ENCODE peak calls at places on chromosomes 6 and 20, in seven cellular contexts. H is body of pancreas; B is CD4-positive, alpha-beta T cell; T is DND-41; V is Calu3; L is heart left ventricle; Y is fibroblast of mammary gland. K is an unnamed sample.

GRCh38 chr20:44336086-44336485 is 757 bp upstream of the R3HDML start:
- DNase-seq in Y (no peak), H (no peak), V (no peak), L (no peak), T (no peak), B (no peak), K (no peak)

GRCh38 chr6:156618600-156619205 is 158.5 kb upstream of the ARID1B start:
- DNase-seq in Y (no peak), V (no peak), T (no peak), H (no peak), L (no peak), B (no peak), K (no peak)

GRCh38 chr6:138372711-138373463 is 4.8 kb upstream of the SMIM28 start:
- DNase-seq in T (no peak), Y (peak), L (no peak), B (no peak), H (no peak), V (no peak), K (no peak)

GRCh38 chr6:29959492-29959891 is 17.2 kb downstream of the HLA-A start:
- DNase-seq in V (no peak), T (no peak), L (no peak), Y (no peak), B (no peak), H (no peak), K (no peak)

GRCh38 chr20:4720121-4720976 is 1.4 kb upstream of the PRND start:
- DNase-seq in L (peak), B (peak), H (peak), Y (peak), T (peak), V (peak), K (peak)

GRCh38 chr6:14371530-14371929 is 254.0 kb downstream of the CD83 start:
- DNase-seq in B (no peak), H (no peak), L (no peak), V (no peak), T (no peak), Y (no peak), K (no peak)

GRCh38 chr6:4388675-4389074 is 253.3 kb upstream of the ECI2 start:
- DNase-seq in Y (no peak), B (no peak), V (no peak), H (no peak), L (no peak), T (no peak), K (no peak)

GRCh38 chr6:7914991-7915789 is 4.6 kb upstream of the TXNDC5 start:
- DNase-seq in H (peak), B (no peak), L (peak), T (no peak), V (no peak), Y (peak), K (no peak)

GRCh38 chr20:57106030-57106682 is 160.3 kb downstream of the BMP7 start:
- DNase-seq in B (no peak), H (no peak), L (no peak), V (no peak), T (no peak), Y (no peak), K (no peak)

GRCh38 chr6:143027058-143027457 is 33.6 kb upstream of the AIG1 start:
- DNase-seq in B (peak), T (peak), V (peak), L (peak), H (peak), Y (peak), K (peak)

GRCh38 chr6:130163261-130163660 is 59.5 kb downstream of the SAMD3 start:
- DNase-seq in L (no peak), T (no peak), H (no peak), V (no peak), Y (no peak), B (no peak), K (no peak)

GRCh38 chr6:12967686-12968085 is 251.1 kb downstream of the PHACTR1 start:
- DNase-seq in B (no peak), Y (peak), L (no peak), V (no peak), T (no peak), H (no peak), K (no peak)

GRCh38 chr6:11094411-11094851 is 797 bp downstream of the SMIM13 start:
- DNase-seq in Y (peak), B (peak), H (peak), T (peak), L (peak), V (peak), K (peak)

GRCh38 chr6:79040083-79040482 is 38.0 kb downstream of the PHIP start:
- DNase-seq in H (no peak), T (no peak), B (no peak), L (no peak), Y (peak), V (no peak), K (peak)

GRCh38 chr6:168999392-168999791 is 254.3 kb downstream of the THBS2 start:
- DNase-seq in L (no peak), B (no peak), H (no peak), Y (no peak), V (peak), T (no peak), K (no peak)

GRCh38 chr6:105164418-105164817 is 15.4 kb downstream of the POPDC3 start:
- DNase-seq in T (no peak), V (no peak), H (no peak), B (no peak), Y (peak), L (peak), K (no peak)

GRCh38 chr20:9280654-9281053 is 211.8 kb downstream of the PLCB4 start:
- DNase-seq in H (no peak), B (no peak), V (no peak), L (no peak), T (no peak), Y (peak), K (no peak)

GRCh38 chr20:47356526-47357295 is at the start of gene ZMYND8:
- DNase-seq in L (peak), B (peak), Y (peak), H (peak), T (peak), V (peak), K (peak)

GRCh38 chr20:19453781-19454310 is 241.4 kb downstream of the SLC24A3 start:
- DNase-seq in T (no peak), V (no peak), Y (no peak), B (no peak), L (no peak), H (no peak), K (no peak)

GRCh38 chr6:133871131-133871530 is 17.8 kb upstream of the TCF21 start:
- DNase-seq in B (no peak), T (no peak), V (no peak), H (no peak), Y (no peak), L (no peak), K (no peak)

GRCh38 chr20:11794525-11794924 is 123.2 kb upstream of the BTBD3 start:
- DNase-seq in Y (no peak), V (no peak), H (no peak), T (no peak), B (no peak), L (no peak), K (no peak)

GRCh38 chr6:78513856-78514255 is 353.5 kb upstream of the IRAK1BP1 start:
- DNase-seq in T (no peak), V (no peak), Y (no peak), B (no peak), L (no peak), H (no peak), K (no peak)

GRCh38 chr20:38184098-38184497 is 19.0 kb upstream of the TGM2 start:
- DNase-seq in L (no peak), H (no peak), B (no peak), V (no peak), Y (no peak), T (no peak), K (no peak)

GRCh38 chr20:15594296-15594695 is 979.0 kb downstream of the KIF16B start:
- DNase-seq in V (peak), B (no peak), T (no peak), Y (no peak), H (peak), L (no peak), K (no peak)

GRCh38 chr6:82843291-82843885 is 222.3 kb downstream of the UBE3D start:
- DNase-seq in Y (no peak), H (no peak), B (no peak), T (no peak), V (no peak), L (no peak), K (no peak)

GRCh38 chr20:41524980-41525613 is 93.1 kb downstream of the CHD6 start:
- DNase-seq in V (peak), Y (peak), L (peak), T (no peak), B (no peak), H (peak), K (no peak)

GRCh38 chr20:9359561-9360308 is 154.7 kb upstream of the LAMP5 start:
- DNase-seq in T (peak), Y (peak), H (peak), B (no peak), L (peak), V (peak), K (peak)

GRCh38 chr6:70864404-70864803 is 92.5 kb downstream of the B3GAT2 start:
- DNase-seq in V (no peak), H (no peak), L (no peak), B (no peak), Y (no peak), T (no peak), K (no peak)

GRCh38 chr20:40686434-40686882 is 2.6 kb downstream of the MAFB start:
- DNase-seq in V (no peak), T (no peak), Y (no peak), H (peak), L (no peak), B (no peak), K (no peak)

GRCh38 chr6:163837681-163838431 is 423.3 kb downstream of the QKI start:
- DNase-seq in H (no peak), T (no peak), L (peak), B (no peak), Y (no peak), V (no peak), K (no peak)

GRCh38 chr20:40690836-40691565 is 2.0 kb upstream of the MAFB start:
- DNase-seq in Y (no peak), B (no peak), V (no peak), T (no peak), L (no peak), H (no peak), K (no peak)

GRCh38 chr6:28165566-28165965 is 23.9 kb downstream of the ZKSCAN8 start:
- DNase-seq in Y (no peak), T (no peak), B (no peak), H (no peak), L (no peak), V (no peak), K (no peak)

GRCh38 chr20:42074944-42075343 is 456.8 kb upstream of the CHD6 start:
- DNase-seq in Y (no peak), V (no peak), B (no peak), H (no peak), T (no peak), L (no peak), K (no peak)

GRCh38 chr20:33175123-33175522 is 7.2 kb downstream of the BPIFA2 start:
- DNase-seq in Y (no peak), B (no peak), L (no peak), V (no peak), T (no peak), H (no peak), K (no peak)

GRCh38 chr6:52063584-52064400 is 23.6 kb downstream of the PKHD1 start:
- DNase-seq in V (peak), B (peak), H (peak), Y (peak), L (no peak), T (peak), K (peak)

GRCh38 chr20:44070139-44070900 is 116.7 kb downstream of the JPH2 start:
- DNase-seq in H (no peak), V (no peak), T (peak), L (no peak), B (peak), Y (no peak), K (peak)

GRCh38 chr20:61924858-61925554 is 140.7 kb downstream of the TAF4 start:
- DNase-seq in V (no peak), L (no peak), T (no peak), H (no peak), B (no peak), Y (no peak), K (no peak)

GRCh38 chr6:162409986-162410715 is 317.4 kb downstream of the PRKN start:
- DNase-seq in B (no peak), T (no peak), L (no peak), Y (no peak), V (no peak), H (no peak), K (no peak)

GRCh38 chr20:61941721-61942405 is 123.8 kb downstream of the TAF4 start:
- DNase-seq in Y (no peak), T (no peak), L (peak), H (no peak), V (no peak), B (no peak), K (no peak)

GRCh38 chr6:33655155-33655554 is 34.0 kb downstream of the ITPR3 start:
- DNase-seq in V (no peak), L (no peak), Y (peak), H (no peak), T (no peak), B (no peak), K (no peak)

GRCh38 chr6:33656844-33657243 is 35.7 kb downstream of the ITPR3 start:
- DNase-seq in T (no peak), Y (no peak), L (no peak), B (no peak), H (no peak), V (no peak), K (no peak)

GRCh38 chr6:33651403-33651802 is 30.3 kb downstream of the ITPR3 start:
- DNase-seq in V (no peak), L (no peak), B (no peak), H (no peak), T (no peak), Y (no peak), K (no peak)

GRCh38 chr6:33651947-33652346 is 30.8 kb downstream of the ITPR3 start:
- DNase-seq in L (no peak), B (no peak), T (no peak), H (no peak), Y (no peak), V (no peak), K (no peak)
- TF ChIP-seq CTCF in L (no peak), B (no peak), T (no peak), H (no peak), Y (no peak), V (no peak), K (no peak)

GRCh38 chr6:25070547-25071366 is 135.0 kb upstream of the RIPOR2 start:
- DNase-seq in T (peak), B (peak), Y (peak), H (peak), L (peak), V (peak), K (peak)
- TF ChIP-seq CTCF in T (peak), B (peak), Y (peak), H (peak), L (peak), V (peak), K (peak)

GRCh38 chr20:34834459-34834893 is 9.0 kb upstream of the NCOA6 start:
- DNase-seq in B (no peak), H (no peak), T (no peak), Y (peak), V (no peak), L (no peak), K (no peak)

GRCh38 chr20:34825530-34826362 is at the start of gene NCOA6:
- DNase-seq in T (peak), Y (peak), H (peak), B (peak), V (peak), L (peak), K (peak)

GRCh38 chr20:34824861-34825529 is 456 bp downstream of the NCOA6 start:
- DNase-seq in T (peak), H (peak), V (peak), Y (peak), L (peak), B (peak), K (peak)

GRCh38 chr20:34824026-34824860 is 1.2 kb downstream of the NCOA6 start:
- DNase-seq in T (peak), L (peak), V (peak), Y (peak), H (peak), B (peak), K (peak)

GRCh38 chr20:34829191-34829590 is 3.7 kb upstream of the NCOA6 start:
- DNase-seq in H (no peak), V (no peak), L (no peak), T (no peak), B (no peak), Y (no peak), K (no peak)
- TF ChIP-seq CTCF in H (no peak), V (peak), L (no peak), T (peak), B (no peak), Y (no peak), K (no peak)

GRCh38 chr6:9543649-9544048 is 871.2 kb downstream of the TFAP2A start:
- DNase-seq in H (no peak), V (no peak), B (no peak), L (no peak), T (no peak), Y (peak), K (no peak)
- TF ChIP-seq CTCF in H (no peak), V (no peak), B (no peak), L (no peak), T (no peak), Y (no peak), K (no peak)

DNA sequence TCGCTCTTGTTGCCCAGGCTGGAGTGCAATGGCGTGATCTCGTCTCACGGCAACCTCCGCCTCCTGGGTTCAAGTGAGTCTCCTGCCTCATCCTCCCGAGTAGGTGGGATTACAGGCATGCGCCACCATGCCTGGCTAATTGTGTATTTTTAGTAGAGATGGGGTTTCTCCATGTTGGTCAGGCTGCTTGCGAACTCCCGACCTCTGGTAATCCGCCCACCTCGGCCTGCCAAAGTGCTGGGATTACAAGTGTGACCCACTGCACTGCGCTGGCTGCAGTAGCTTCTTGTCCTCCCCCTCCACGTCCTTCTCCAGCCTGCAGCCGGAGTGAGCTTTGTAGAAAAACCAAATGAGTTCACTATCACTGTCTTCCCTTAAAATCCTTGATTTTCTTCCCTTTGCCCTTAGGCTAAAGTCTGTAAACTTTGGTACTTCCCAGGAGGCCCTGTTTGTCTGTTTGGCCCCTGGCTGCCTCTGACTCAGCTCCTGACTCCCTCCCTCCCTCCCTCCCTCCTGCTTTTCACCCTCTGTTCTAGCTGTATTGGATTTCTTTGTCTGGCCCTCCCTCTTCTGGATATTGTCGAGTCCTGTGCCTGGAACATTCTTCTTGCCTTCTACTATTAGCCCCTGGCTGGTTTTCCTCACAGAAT is 12.9 kb downstream of the PARD6B start:
- DNase-seq in T (no peak), H (peak), Y (peak), B (no peak), V (peak), L (peak), K (no peak)
- TF ChIP-seq CTCF in T (no peak), H (peak), Y (peak), B (no peak), V (no peak), L (no peak), K (no peak)

GRCh38 chr6:46411798-46412197 is 79.5 kb downstream of the RCAN2 start:
- DNase-seq in H (no peak), T (no peak), B (no peak), L (no peak), Y (no peak), V (no peak), K (no peak)

GRCh38 chr6:46407785-46408530 is 83.3 kb downstream of the RCAN2 start:
- DNase-seq in Y (peak), V (no peak), B (no peak), T (no peak), L (no peak), H (no peak), K (no peak)

GRCh38 chr6:46407246-46407645 is 84.0 kb downstream of the RCAN2 start:
- DNase-seq in V (no peak), Y (no peak), B (no peak), T (no peak), L (no peak), H (no peak), K (no peak)

GRCh38 chr6:46412662-46413061 is 78.6 kb downstream of the RCAN2 start:
- DNase-seq in H (no peak), V (no peak), L (no peak), Y (no peak), B (no peak), T (no peak), K (no peak)

GRCh38 chr6:46410330-46410953 is 80.8 kb downstream of the RCAN2 start:
- DNase-seq in B (no peak), L (no peak), V (peak), T (peak), Y (peak), H (peak), K (peak)
- TF ChIP-seq CTCF in B (peak), L (peak), V (peak), T (peak), Y (peak), H (peak), K (peak)

GRCh38 chr20:884983-885952 is 30.9 kb downstream of the ANGPT4 start:
- DNase-seq in H (peak), Y (peak), V (no peak), B (no peak), L (peak), T (no peak), K (peak)
- TF ChIP-seq CTCF in H (no peak), Y (no peak), V (no peak), B (no peak), L (no peak), T (no peak), K (no peak)

K was measured in activated CD8-positive, alpha-beta T cell treated with anti-CD3 and anti-CD28 coated beads for 36 hours.